ENCODE peak calls at places on chromosomes 11 and 22, in six cellular contexts. One of them, this sample, is unnamed.

GRCh38 chr11:97445561-97445960 is 1055.7 kb downstream of the JRKL start:
- DNase-seq in GM23248: no peak
- DNase-seq in GM23338: peak; percentile 4
- DNase-seq in PC-9: no peak
- DNase-seq in neuronal stem cell: no peak
- DNase-seq in fibroblast of lung: no peak
- DNase-seq in this sample: no peak

GRCh38 chr11:133872160-133872559 is 26.8 kb upstream of the SPATA19 start:
- DNase-seq in fibroblast of lung: no peak
- DNase-seq in PC-9: no peak
- DNase-seq in neuronal stem cell: no peak
- DNase-seq in GM23338: no peak
- DNase-seq in GM23248: no peak
- DNase-seq in this sample: no peak

GRCh38 chr11:123253909-123254308 is 58.9 kb upstream of the CLMP start:
- DNase-seq in fibroblast of lung: peak; percentile 47
- DNase-seq in PC-9: no peak
- DNase-seq in GM23248: peak; percentile 37
- DNase-seq in neuronal stem cell: no peak
- DNase-seq in GM23338: no peak
- DNase-seq in this sample: no peak

GRCh38 chr22:43377486-43377995 is 34.3 kb upstream of the MPPED1 start:
- DNase-seq in fibroblast of lung: peak; percentile 76
- DNase-seq in neuronal stem cell: no peak
- DNase-seq in GM23338: no peak
- DNase-seq in GM23248: peak; percentile 24
- DNase-seq in PC-9: no peak
- DNase-seq in this sample: no peak

GRCh38 chr22:28810839-28811491 is 10.6 kb upstream of the XBP1 start:
- DNase-seq in GM23248: no peak
- DNase-seq in GM23338: no peak
- DNase-seq in fibroblast of lung: no peak
- DNase-seq in neuronal stem cell: no peak
- DNase-seq in PC-9: no peak
- DNase-seq in this sample: no peak

GRCh38 chr11:93727985-93728791 is 13.1 kb downstream of the TAF1D start:
- DNase-seq in neuronal stem cell: no peak
- DNase-seq in GM23248: no peak
- DNase-seq in PC-9: no peak
- DNase-seq in GM23338: no peak
- DNase-seq in fibroblast of lung: no peak
- DNase-seq in this sample: peak; percentile 78

GRCh38 chr22:31901388-31902137 is 42.8 kb upstream of the YWHAH start:
- DNase-seq in GM23338: no peak
- DNase-seq in PC-9: no peak
- DNase-seq in fibroblast of lung: no peak
- DNase-seq in neuronal stem cell: no peak
- DNase-seq in GM23248: no peak
- DNase-seq in this sample: no peak

GRCh38 chr11:64036081-64037026 is 623 bp downstream of the FLRT1 start:
- DNase-seq in neuronal stem cell: no peak
- DNase-seq in PC-9: no peak
- DNase-seq in fibroblast of lung: peak; percentile 49
- DNase-seq in GM23248: peak; percentile 76
- DNase-seq in GM23338: peak; percentile 54
- DNase-seq in this sample: no peak

GRCh38 chr22:42584364-42584940 is 30.2 kb downstream of the POLDIP3 start:
- DNase-seq in PC-9: no peak
- DNase-seq in neuronal stem cell: no peak
- DNase-seq in GM23248: no peak
- DNase-seq in fibroblast of lung: no peak
- DNase-seq in GM23338: no peak
- DNase-seq in this sample: no peak

GRCh38 chr11:37089439-37089838 is 491.4 kb upstream of the RAG2 start:
- DNase-seq in GM23338: no peak
- DNase-seq in GM23248: no peak
- DNase-seq in neuronal stem cell: no peak
- DNase-seq in fibroblast of lung: no peak
- DNase-seq in PC-9: no peak
- DNase-seq in this sample: no peak

GRCh38 chr11:116703421-116703820 is 69.4 kb downstream of the BUD13 start:
- DNase-seq in PC-9: no peak
- DNase-seq in GM23338: peak; percentile 83
- DNase-seq in GM23248: no peak
- DNase-seq in fibroblast of lung: no peak
- DNase-seq in neuronal stem cell: peak; percentile 63
- DNase-seq in this sample: no peak

GRCh38 chr22:38346506-38346905 is 29.3 kb upstream of the CSNK1E start:
- DNase-seq in GM23338: no peak
- DNase-seq in GM23248: no peak
- DNase-seq in PC-9: no peak
- DNase-seq in neuronal stem cell: no peak
- DNase-seq in fibroblast of lung: no peak
- DNase-seq in this sample: no peak

GRCh38 chr22:17199131-17199731 is 20.0 kb downstream of the ADA2 start:
- DNase-seq in neuronal stem cell: peak; percentile 64
- DNase-seq in GM23248: peak; percentile 77
- DNase-seq in PC-9: no peak
- DNase-seq in fibroblast of lung: peak; percentile 71
- DNase-seq in GM23338: peak; percentile 96
- DNase-seq in this sample: no peak

GRCh38 chr22:49392841-49393510 is 434.7 kb downstream of the BRD1 start:
- DNase-seq in GM23248: no peak
- DNase-seq in GM23338: no peak
- DNase-seq in fibroblast of lung: no peak
- DNase-seq in neuronal stem cell: no peak
- DNase-seq in PC-9: no peak
- DNase-seq in this sample: no peak

GRCh38 chr11:88337342-88338222 is at the start of gene CTSC:
- DNase-seq in GM23248: peak; percentile 97
- DNase-seq in fibroblast of lung: peak; percentile 91
- DNase-seq in GM23338: peak; percentile 98
- DNase-seq in PC-9: peak; percentile 89
- DNase-seq in neuronal stem cell: peak; percentile 78
- DNase-seq in this sample: peak; percentile 100

GRCh38 chr11:107853070-107853469 is 5.5 kb downstream of the SLC35F2 start:
- DNase-seq in GM23338: no peak
- DNase-seq in fibroblast of lung: no peak
- DNase-seq in GM23248: no peak
- DNase-seq in neuronal stem cell: no peak
- DNase-seq in PC-9: no peak
- DNase-seq in this sample: no peak

GRCh38 chr22:47034905-47035419 is 272.5 kb downstream of the TBC1D22A start:
- DNase-seq in fibroblast of lung: no peak
- DNase-seq in GM23338: no peak
- DNase-seq in neuronal stem cell: no peak
- DNase-seq in PC-9: no peak
- DNase-seq in GM23248: no peak
- DNase-seq in this sample: no peak

GRCh38 chr11:40129276-40129675 is 1330.2 kb downstream of the LRRC4C start:
- DNase-seq in GM23248: peak; percentile 3
- DNase-seq in PC-9: no peak
- DNase-seq in GM23338: peak; percentile 58
- DNase-seq in neuronal stem cell: peak; percentile 3
- DNase-seq in fibroblast of lung: no peak
- DNase-seq in this sample: peak; percentile 51

GRCh38 chr11:19216709-19217374 is 15.1 kb upstream of the CSRP3 start:
- DNase-seq in GM23248: no peak
- DNase-seq in fibroblast of lung: peak; percentile 19
- DNase-seq in GM23338: no peak
- DNase-seq in neuronal stem cell: no peak
- DNase-seq in PC-9: no peak
- DNase-seq in this sample: no peak

GRCh38 chr11:68398870-68399865 is 61.4 kb upstream of the PPP6R3 start:
- DNase-seq in GM23248: no peak
- DNase-seq in neuronal stem cell: no peak
- DNase-seq in fibroblast of lung: no peak
- DNase-seq in GM23338: no peak
- DNase-seq in PC-9: no peak
- DNase-seq in this sample: no peak

GRCh38 chr11:18527512-18527911 is 770 bp upstream of the TSG101 start:
- DNase-seq in PC-9: peak; percentile 79
- DNase-seq in neuronal stem cell: no peak
- DNase-seq in GM23248: peak; percentile 77
- DNase-seq in fibroblast of lung: peak; percentile 27
- DNase-seq in GM23338: no peak
- DNase-seq in this sample: peak; percentile 50

GRCh38 chr11:92707173-92707619 is 262.3 kb upstream of the MTNR1B start:
- DNase-seq in GM23338: no peak
- DNase-seq in neuronal stem cell: no peak
- DNase-seq in fibroblast of lung: no peak
- DNase-seq in GM23248: no peak
- DNase-seq in PC-9: no peak
- DNase-seq in this sample: no peak

GRCh38 chr11:61688368-61689163 is 8.4 kb downstream of the DAGLA start:
- DNase-seq in GM23248: peak; percentile 87
- DNase-seq in PC-9: no peak
- DNase-seq in fibroblast of lung: peak; percentile 53
- DNase-seq in neuronal stem cell: no peak
- DNase-seq in GM23338: no peak
- DNase-seq in this sample: no peak

GRCh38 chr11:16992846-16993245 is 21.4 kb downstream of the PLEKHA7 start:
- DNase-seq in neuronal stem cell: no peak
- DNase-seq in GM23248: no peak
- DNase-seq in fibroblast of lung: no peak
- DNase-seq in PC-9: no peak
- DNase-seq in GM23338: no peak
- DNase-seq in this sample: no peak

GRCh38 chr22:20271114-20271994 is 3.2 kb upstream of the RTN4R start:
- DNase-seq in fibroblast of lung: no peak
- DNase-seq in GM23338: no peak
- DNase-seq in GM23248: no peak
- DNase-seq in PC-9: no peak
- DNase-seq in neuronal stem cell: no peak
- DNase-seq in this sample: no peak

GRCh38 chr11:62613275-62613864 is 313 bp downstream of the ROM1 start:
- DNase-seq in GM23338: no peak
- DNase-seq in fibroblast of lung: no peak
- DNase-seq in PC-9: no peak
- DNase-seq in GM23248: peak; percentile 32
- DNase-seq in neuronal stem cell: no peak
- DNase-seq in this sample: no peak

GRCh38 chr22:19807914-19808872 is 46.5 kb downstream of the GNB1L start:
- DNase-seq in PC-9: no peak
- DNase-seq in fibroblast of lung: no peak
- DNase-seq in GM23248: no peak
- DNase-seq in GM23338: no peak
- DNase-seq in neuronal stem cell: no peak
- DNase-seq in this sample: no peak

DNA sequence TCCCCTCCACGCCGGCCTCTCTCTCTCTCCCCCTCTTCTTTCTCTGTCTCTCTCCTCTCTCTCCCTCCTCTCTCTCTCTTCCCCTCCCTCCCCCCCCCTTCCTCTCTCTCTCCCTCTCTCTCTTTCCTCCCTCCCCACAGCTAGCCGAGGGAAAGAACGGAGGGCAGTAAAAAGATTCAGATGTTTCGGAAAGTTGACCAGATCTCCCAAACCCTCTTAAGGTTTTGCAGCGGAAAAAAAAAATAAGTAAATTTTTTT is 188 bp upstream of the ALX4 start:
- DNase-seq in fibroblast of lung: no peak
- DNase-seq in GM23248: no peak
- DNase-seq in PC-9: no peak
- DNase-seq in neuronal stem cell: no peak
- DNase-seq in GM23338: no peak
- DNase-seq in this sample: no peak
- H3K4me3 ChIP-seq in fibroblast of lung: no peak overlapping the region
- H3K4me3 ChIP-seq in GM23248: peak overlapping the region; percentile 62
- H3K4me3 ChIP-seq in PC-9: no peak overlapping the region
- H3K4me3 ChIP-seq in neuronal stem cell: peak overlapping the region; percentile 16
- H3K4me3 ChIP-seq in GM23338: peak overlapping the region; percentile 55
- H3K4me3 ChIP-seq in this sample: no peak overlapping the region

GRCh38 chr11:29623144-29623722 is 393.6 kb downstream of the KCNA4 start:
- DNase-seq in PC-9: no peak
- DNase-seq in GM23338: peak; percentile 95
- DNase-seq in fibroblast of lung: no peak
- DNase-seq in neuronal stem cell: peak; percentile 50
- DNase-seq in GM23248: no peak
- DNase-seq in this sample: no peak

GRCh38 chr11:29627541-29627940 is 389.3 kb downstream of the KCNA4 start:
- DNase-seq in fibroblast of lung: no peak
- DNase-seq in GM23248: no peak
- DNase-seq in GM23338: peak; percentile 23
- DNase-seq in neuronal stem cell: no peak
- DNase-seq in PC-9: no peak
- DNase-seq in this sample: no peak

GRCh38 chr11:29634248-29634647 is 382.6 kb downstream of the KCNA4 start:
- DNase-seq in PC-9: no peak
- DNase-seq in GM23338: peak; percentile 27
- DNase-seq in neuronal stem cell: no peak
- DNase-seq in fibroblast of lung: no peak
- DNase-seq in GM23248: peak; percentile 19
- DNase-seq in this sample: no peak

GRCh38 chr11:29629281-29629680 is 387.5 kb downstream of the KCNA4 start:
- DNase-seq in fibroblast of lung: peak; percentile 80
- DNase-seq in PC-9: no peak
- DNase-seq in GM23338: no peak
- DNase-seq in GM23248: peak; percentile 18
- DNase-seq in neuronal stem cell: no peak
- DNase-seq in this sample: no peak

GRCh38 chr11:29628584-29628983 is 388.2 kb downstream of the KCNA4 start:
- DNase-seq in neuronal stem cell: no peak
- DNase-seq in fibroblast of lung: no peak
- DNase-seq in PC-9: no peak
- DNase-seq in GM23248: no peak
- DNase-seq in GM23338: no peak
- DNase-seq in this sample: no peak
- H2AFZ ChIP-seq in neuronal stem cell: no peak overlapping the region
- H2AFZ ChIP-seq in fibroblast of lung: no peak overlapping the region
- H2AFZ ChIP-seq in PC-9: no peak overlapping the region
- H2AFZ ChIP-seq in GM23248: no peak overlapping the region
- H2AFZ ChIP-seq in GM23338: no peak overlapping the region
- H2AFZ ChIP-seq in this sample: no peak overlapping the region

DNA sequence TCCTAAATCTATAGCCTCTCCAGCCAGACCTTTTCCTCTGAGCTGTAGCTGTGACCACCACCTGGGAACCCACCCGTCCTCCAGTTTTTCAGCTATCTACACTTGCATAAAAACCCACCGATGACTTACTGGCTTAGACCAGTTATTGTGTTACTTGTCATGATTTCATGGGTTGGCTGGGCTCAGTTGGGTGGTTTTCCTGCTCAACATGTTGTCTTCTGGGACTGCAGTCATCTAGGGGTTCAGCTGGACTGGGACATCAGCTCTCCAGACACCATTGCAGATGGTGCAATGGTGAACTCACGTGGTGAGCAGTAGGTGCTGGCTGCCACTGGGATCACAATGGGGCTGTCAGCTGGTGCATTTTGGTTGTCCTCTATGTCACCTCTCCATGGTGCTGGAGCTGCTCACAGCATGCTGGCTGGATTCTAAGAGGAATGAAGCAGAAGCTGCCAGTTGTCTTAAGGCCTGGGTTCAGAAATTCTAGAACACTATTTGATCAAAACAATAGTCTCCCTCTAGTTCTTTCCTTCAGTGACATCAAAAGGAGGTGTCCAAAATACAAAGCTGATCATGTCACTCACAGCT is 1.3 kb upstream of the SYT13 start:
- DNase-seq in GM23338: no peak
- DNase-seq in neuronal stem cell: no peak
- DNase-seq in PC-9: no peak
- DNase-seq in fibroblast of lung: no peak
- DNase-seq in GM23248: no peak
- DNase-seq in this sample: no peak
- H3K4me3 ChIP-seq in GM23338: no peak overlapping the region
- H3K4me3 ChIP-seq in neuronal stem cell: no peak overlapping the region
- H3K4me3 ChIP-seq in PC-9: no peak overlapping the region
- H3K4me3 ChIP-seq in fibroblast of lung: no peak overlapping the region
- H3K4me3 ChIP-seq in GM23248: no peak overlapping the region
- H3K4me3 ChIP-seq in this sample: no peak overlapping the region

GRCh38 chr22:39556970-39557811 is 13.4 kb upstream of the CACNA1I start:
- DNase-seq in PC-9: no peak
- DNase-seq in fibroblast of lung: peak; percentile 14
- DNase-seq in GM23338: peak; percentile 57
- DNase-seq in GM23248: peak; percentile 36
- DNase-seq in neuronal stem cell: no peak
- DNase-seq in this sample: no peak
- H2AFZ ChIP-seq in PC-9: no peak overlapping the region
- H2AFZ ChIP-seq in fibroblast of lung: no peak overlapping the region
- H2AFZ ChIP-seq in GM23338: no peak overlapping the region
- H2AFZ ChIP-seq in GM23248: no peak overlapping the region
- H2AFZ ChIP-seq in neuronal stem cell: peak overlapping the region; percentile 82
- H2AFZ ChIP-seq in this sample: no peak overlapping the region

This sample was measured in Karpas-422.